ENCODE peak calls at places on chromosomes 2 and 18, in ten cellular contexts. One of them, this sample, is unnamed.

GRCh38 chr2:41847744-41848441 is 199.9 kb upstream of the PKDCC start:
- DNase-seq in AML-193: no peak
- DNase-seq in glutamatergic neuron: no peak
- DNase-seq in amniotic epithelial cell: peak; percentile 95
- DNase-seq in heart left ventricle: no peak
- DNase-seq in COR-L47: no peak
- DNase-seq in fibroblast of the conjunctiva: no peak
- DNase-seq in ACHN: no peak
- DNase-seq in EH: no peak
- DNase-seq in dermis microvascular lymphatic vessel endothelial cell: no peak
- DNase-seq in this sample: peak; percentile 89

GRCh38 chr2:20422679-20423271 is 24.1 kb upstream of the RHOB start:
- DNase-seq in dermis microvascular lymphatic vessel endothelial cell: no peak
- DNase-seq in AML-193: no peak
- DNase-seq in amniotic epithelial cell: peak; percentile 25
- DNase-seq in ACHN: peak; percentile 30
- DNase-seq in heart left ventricle: peak; percentile 68
- DNase-seq in fibroblast of the conjunctiva: no peak
- DNase-seq in glutamatergic neuron: no peak
- DNase-seq in COR-L47: no peak
- DNase-seq in EH: peak; percentile 19
- DNase-seq in this sample: peak; percentile 67

GRCh38 chr2:157606534-157606933 is 22.1 kb downstream of the ACVR1C start:
- DNase-seq in dermis microvascular lymphatic vessel endothelial cell: no peak
- DNase-seq in AML-193: no peak
- DNase-seq in heart left ventricle: no peak
- DNase-seq in amniotic epithelial cell: no peak
- DNase-seq in ACHN: no peak
- DNase-seq in COR-L47: no peak
- DNase-seq in glutamatergic neuron: no peak
- DNase-seq in fibroblast of the conjunctiva: no peak
- DNase-seq in EH: no peak
- DNase-seq in this sample: no peak

GRCh38 chr18:75340206-75340605 is 87.3 kb downstream of the SMIM21 start:
- DNase-seq in ACHN: no peak
- DNase-seq in amniotic epithelial cell: no peak
- DNase-seq in EH: no peak
- DNase-seq in glutamatergic neuron: no peak
- DNase-seq in dermis microvascular lymphatic vessel endothelial cell: no peak
- DNase-seq in heart left ventricle: no peak
- DNase-seq in COR-L47: no peak
- DNase-seq in AML-193: no peak
- DNase-seq in fibroblast of the conjunctiva: no peak
- DNase-seq in this sample: no peak

GRCh38 chr2:43792653-43793052 is 18.8 kb downstream of the DYNC2LI1 start:
- DNase-seq in EH: no peak
- DNase-seq in amniotic epithelial cell: peak; percentile 10
- DNase-seq in heart left ventricle: no peak
- DNase-seq in glutamatergic neuron: no peak
- DNase-seq in dermis microvascular lymphatic vessel endothelial cell: no peak
- DNase-seq in fibroblast of the conjunctiva: no peak
- DNase-seq in COR-L47: no peak
- DNase-seq in AML-193: no peak
- DNase-seq in ACHN: peak; percentile 86
- DNase-seq in this sample: peak; percentile 7

GRCh38 chr2:149388120-149388816 is 57.9 kb downstream of the LYPD6 start:
- DNase-seq in heart left ventricle: no peak
- DNase-seq in glutamatergic neuron: no peak
- DNase-seq in ACHN: no peak
- DNase-seq in COR-L47: no peak
- DNase-seq in fibroblast of the conjunctiva: no peak
- DNase-seq in EH: peak; percentile 25
- DNase-seq in dermis microvascular lymphatic vessel endothelial cell: no peak
- DNase-seq in amniotic epithelial cell: peak; percentile 43
- DNase-seq in AML-193: no peak
- DNase-seq in this sample: peak; percentile 28

GRCh38 chr18:46772396-46772795 is 15.5 kb upstream of the ST8SIA5 start:
- DNase-seq in AML-193: no peak
- DNase-seq in dermis microvascular lymphatic vessel endothelial cell: no peak
- DNase-seq in ACHN: no peak
- DNase-seq in fibroblast of the conjunctiva: no peak
- DNase-seq in heart left ventricle: no peak
- DNase-seq in EH: no peak
- DNase-seq in amniotic epithelial cell: no peak
- DNase-seq in glutamatergic neuron: no peak
- DNase-seq in COR-L47: peak; percentile 13
- DNase-seq in this sample: no peak

GRCh38 chr2:38601463-38602135 is 1.1 kb downstream of the HNRNPLL start:
- DNase-seq in ACHN: peak; percentile 33
- DNase-seq in fibroblast of the conjunctiva: no peak
- DNase-seq in glutamatergic neuron: no peak
- DNase-seq in COR-L47: no peak
- DNase-seq in dermis microvascular lymphatic vessel endothelial cell: no peak
- DNase-seq in heart left ventricle: peak; percentile 47
- DNase-seq in AML-193: no peak
- DNase-seq in amniotic epithelial cell: peak; percentile 53
- DNase-seq in EH: peak; percentile 56
- DNase-seq in this sample: peak; percentile 51

GRCh38 chr2:223532161-223532560 is 70.0 kb downstream of the SCG2 start:
- DNase-seq in ACHN: no peak
- DNase-seq in amniotic epithelial cell: no peak
- DNase-seq in COR-L47: no peak
- DNase-seq in AML-193: no peak
- DNase-seq in EH: peak; percentile 66
- DNase-seq in fibroblast of the conjunctiva: no peak
- DNase-seq in heart left ventricle: no peak
- DNase-seq in dermis microvascular lymphatic vessel endothelial cell: no peak
- DNase-seq in glutamatergic neuron: no peak
- DNase-seq in this sample: peak; percentile 36

GRCh38 chr18:50053142-50053541 is 141.8 kb downstream of the MYO5B start:
- DNase-seq in ACHN: no peak
- DNase-seq in fibroblast of the conjunctiva: no peak
- DNase-seq in glutamatergic neuron: no peak
- DNase-seq in heart left ventricle: no peak
- DNase-seq in dermis microvascular lymphatic vessel endothelial cell: no peak
- DNase-seq in AML-193: no peak
- DNase-seq in amniotic epithelial cell: no peak
- DNase-seq in EH: no peak
- DNase-seq in COR-L47: no peak
- DNase-seq in this sample: no peak

GRCh38 chr2:12714391-12715221 is 2.1 kb upstream of the TRIB2 start:
- DNase-seq in heart left ventricle: no peak
- DNase-seq in ACHN: no peak
- DNase-seq in EH: peak; percentile 72
- DNase-seq in fibroblast of the conjunctiva: no peak
- DNase-seq in glutamatergic neuron: no peak
- DNase-seq in COR-L47: no peak
- DNase-seq in AML-193: no peak
- DNase-seq in amniotic epithelial cell: peak; percentile 68
- DNase-seq in dermis microvascular lymphatic vessel endothelial cell: no peak
- DNase-seq in this sample: peak; percentile 23

GRCh38 chr18:38940863-38941531 is 1375.4 kb upstream of the CELF4 start:
- DNase-seq in EH: peak; percentile 4
- DNase-seq in AML-193: no peak
- DNase-seq in amniotic epithelial cell: peak; percentile 12
- DNase-seq in dermis microvascular lymphatic vessel endothelial cell: no peak
- DNase-seq in COR-L47: no peak
- DNase-seq in heart left ventricle: no peak
- DNase-seq in fibroblast of the conjunctiva: peak; percentile 62
- DNase-seq in ACHN: peak; percentile 89
- DNase-seq in glutamatergic neuron: no peak
- DNase-seq in this sample: no peak

GRCh38 chr2:119402645-119403560 is 28.8 kb upstream of the TMEM37 start:
- DNase-seq in fibroblast of the conjunctiva: no peak
- DNase-seq in glutamatergic neuron: no peak
- DNase-seq in COR-L47: no peak
- DNase-seq in AML-193: peak; percentile 60
- DNase-seq in EH: no peak
- DNase-seq in amniotic epithelial cell: peak; percentile 31
- DNase-seq in heart left ventricle: peak; percentile 56
- DNase-seq in ACHN: no peak
- DNase-seq in dermis microvascular lymphatic vessel endothelial cell: no peak
- DNase-seq in this sample: peak; percentile 20

GRCh38 chr2:170216415-170216814 is 38.5 kb downstream of the MYO3B start:
- DNase-seq in EH: no peak
- DNase-seq in AML-193: no peak
- DNase-seq in dermis microvascular lymphatic vessel endothelial cell: no peak
- DNase-seq in glutamatergic neuron: no peak
- DNase-seq in COR-L47: no peak
- DNase-seq in fibroblast of the conjunctiva: no peak
- DNase-seq in heart left ventricle: no peak
- DNase-seq in ACHN: no peak
- DNase-seq in amniotic epithelial cell: no peak
- DNase-seq in this sample: no peak

GRCh38 chr2:239225456-239225855 is 175.4 kb downstream of the HDAC4 start:
- DNase-seq in heart left ventricle: no peak
- DNase-seq in amniotic epithelial cell: no peak
- DNase-seq in glutamatergic neuron: no peak
- DNase-seq in fibroblast of the conjunctiva: no peak
- DNase-seq in dermis microvascular lymphatic vessel endothelial cell: no peak
- DNase-seq in EH: no peak
- DNase-seq in ACHN: no peak
- DNase-seq in COR-L47: peak; percentile 67
- DNase-seq in AML-193: no peak
- DNase-seq in this sample: no peak

GRCh38 chr2:96427917-96428316 is 77.2 kb downstream of the NEURL3 start:
- DNase-seq in ACHN: peak; percentile 85
- DNase-seq in heart left ventricle: no peak
- DNase-seq in dermis microvascular lymphatic vessel endothelial cell: peak; percentile 40
- DNase-seq in glutamatergic neuron: no peak
- DNase-seq in amniotic epithelial cell: peak; percentile 52
- DNase-seq in AML-193: peak; percentile 3
- DNase-seq in fibroblast of the conjunctiva: peak; percentile 22
- DNase-seq in EH: peak; percentile 82
- DNase-seq in COR-L47: no peak
- DNase-seq in this sample: no peak

GRCh38 chr2:56357655-56358295 is 174.0 kb downstream of the CCDC85A start:
- DNase-seq in heart left ventricle: no peak
- DNase-seq in amniotic epithelial cell: no peak
- DNase-seq in dermis microvascular lymphatic vessel endothelial cell: no peak
- DNase-seq in COR-L47: peak; percentile 65
- DNase-seq in EH: peak; percentile 30
- DNase-seq in glutamatergic neuron: no peak
- DNase-seq in ACHN: no peak
- DNase-seq in fibroblast of the conjunctiva: no peak
- DNase-seq in AML-193: no peak
- DNase-seq in this sample: no peak

GRCh38 chr2:19035238-19035637 is 323.2 kb downstream of the OSR1 start:
- DNase-seq in heart left ventricle: peak; percentile 49
- DNase-seq in AML-193: no peak
- DNase-seq in COR-L47: no peak
- DNase-seq in dermis microvascular lymphatic vessel endothelial cell: no peak
- DNase-seq in ACHN: no peak
- DNase-seq in amniotic epithelial cell: peak; percentile 24
- DNase-seq in glutamatergic neuron: no peak
- DNase-seq in fibroblast of the conjunctiva: peak; percentile 34
- DNase-seq in EH: peak; percentile 84
- DNase-seq in this sample: peak; percentile 85

GRCh38 chr2:118442949-118443348 is 354.7 kb downstream of the INSIG2 start:
- DNase-seq in dermis microvascular lymphatic vessel endothelial cell: no peak
- DNase-seq in glutamatergic neuron: no peak
- DNase-seq in amniotic epithelial cell: no peak
- DNase-seq in ACHN: no peak
- DNase-seq in EH: no peak
- DNase-seq in fibroblast of the conjunctiva: no peak
- DNase-seq in AML-193: no peak
- DNase-seq in COR-L47: no peak
- DNase-seq in heart left ventricle: no peak
- DNase-seq in this sample: no peak

GRCh38 chr2:36528274-36528673 is 69.7 kb downstream of the FEZ2 start:
- DNase-seq in fibroblast of the conjunctiva: no peak
- DNase-seq in ACHN: no peak
- DNase-seq in EH: no peak
- DNase-seq in AML-193: no peak
- DNase-seq in COR-L47: no peak
- DNase-seq in heart left ventricle: no peak
- DNase-seq in dermis microvascular lymphatic vessel endothelial cell: no peak
- DNase-seq in amniotic epithelial cell: no peak
- DNase-seq in glutamatergic neuron: no peak
- DNase-seq in this sample: no peak

GRCh38 chr2:187857826-187858225 is 303.6 kb upstream of the TFPI start:
- DNase-seq in heart left ventricle: no peak
- DNase-seq in glutamatergic neuron: no peak
- DNase-seq in fibroblast of the conjunctiva: no peak
- DNase-seq in dermis microvascular lymphatic vessel endothelial cell: no peak
- DNase-seq in amniotic epithelial cell: no peak
- DNase-seq in COR-L47: no peak
- DNase-seq in AML-193: no peak
- DNase-seq in ACHN: no peak
- DNase-seq in EH: no peak
- DNase-seq in this sample: no peak

GRCh38 chr2:223169830-223170605 is 118.0 kb downstream of the KCNE4 start:
- DNase-seq in EH: no peak
- DNase-seq in AML-193: no peak
- DNase-seq in heart left ventricle: no peak
- DNase-seq in ACHN: no peak
- DNase-seq in amniotic epithelial cell: peak; percentile 16
- DNase-seq in dermis microvascular lymphatic vessel endothelial cell: no peak
- DNase-seq in glutamatergic neuron: no peak
- DNase-seq in COR-L47: no peak
- DNase-seq in fibroblast of the conjunctiva: no peak
- DNase-seq in this sample: no peak

GRCh38 chr2:130318906-130319305 is 23.8 kb upstream of the IMP4 start:
- DNase-seq in ACHN: no peak
- DNase-seq in EH: no peak
- DNase-seq in glutamatergic neuron: no peak
- DNase-seq in amniotic epithelial cell: no peak
- DNase-seq in COR-L47: no peak
- DNase-seq in heart left ventricle: no peak
- DNase-seq in dermis microvascular lymphatic vessel endothelial cell: no peak
- DNase-seq in fibroblast of the conjunctiva: no peak
- DNase-seq in AML-193: no peak
- DNase-seq in this sample: no peak

This sample was measured in fibroblast of villous mesenchyme.